ENCODE peak calls at places on chromosome 19, in eight cellular contexts. One of them, this sample, is unnamed.
A peak's percentile ranks its signal among the peaks of the same experiment; 100 is the strongest.

GRCh38 chr19:6801397-6802086 is 29.0 kb downstream of the VAV1 start:
- DNase-seq in AG10803: no peak
- DNase-seq in hepatocyte: no peak
- DNase-seq in fibroblast of mammary gland: no peak
- DNase-seq in heart left ventricle: peak; percentile 78
- DNase-seq in PC-3: peak; percentile 72
- DNase-seq in pancreas: peak; percentile 40
- DNase-seq in endothelial cell of umbilical vein: peak; percentile 9
- DNase-seq in this sample: no peak

GRCh38 chr19:44576843-44577565 is 36.4 kb upstream of the IGSF23 start:
- DNase-seq in AG10803: peak; percentile 37
- DNase-seq in hepatocyte: peak; percentile 84
- DNase-seq in fibroblast of mammary gland: peak; percentile 56
- DNase-seq in heart left ventricle: peak; percentile 20
- DNase-seq in PC-3: peak; percentile 71
- DNase-seq in pancreas: peak; percentile 48
- DNase-seq in endothelial cell of umbilical vein: peak; percentile 43
- DNase-seq in this sample: peak; percentile 60

GRCh38 chr19:3034845-3035541 is 5.9 kb upstream of the TLE2 start:
- DNase-seq in AG10803: peak; percentile 61
- DNase-seq in hepatocyte: peak; percentile 62
- DNase-seq in fibroblast of mammary gland: peak; percentile 41
- DNase-seq in heart left ventricle: no peak
- DNase-seq in PC-3: no peak
- DNase-seq in pancreas: peak; percentile 37
- DNase-seq in endothelial cell of umbilical vein: no peak
- DNase-seq in this sample: peak; percentile 55

GRCh38 chr19:19276386-19276785 is 3.3 kb upstream of the TM6SF2 start:
- DNase-seq in AG10803: peak; percentile 52
- DNase-seq in hepatocyte: peak; percentile 64
- DNase-seq in fibroblast of mammary gland: no peak
- DNase-seq in heart left ventricle: no peak
- DNase-seq in PC-3: no peak
- DNase-seq in pancreas: no peak
- DNase-seq in endothelial cell of umbilical vein: no peak
- DNase-seq in this sample: peak; percentile 32

GRCh38 chr19:58554494-58555368 is at the start of gene CHMP2A:
- DNase-seq in AG10803: peak; percentile 97
- DNase-seq in hepatocyte: peak; percentile 99
- DNase-seq in fibroblast of mammary gland: peak; percentile 94
- DNase-seq in heart left ventricle: peak; percentile 99
- DNase-seq in PC-3: peak; percentile 98
- DNase-seq in pancreas: peak; percentile 98
- DNase-seq in endothelial cell of umbilical vein: peak; percentile 97
- DNase-seq in this sample: peak; percentile 96

GRCh38 chr19:8041553-8041952 is 11.0 kb upstream of the CCL25 start:
- DNase-seq in AG10803: no peak
- DNase-seq in hepatocyte: no peak
- DNase-seq in fibroblast of mammary gland: no peak
- DNase-seq in heart left ventricle: no peak
- DNase-seq in PC-3: no peak
- DNase-seq in pancreas: no peak
- DNase-seq in endothelial cell of umbilical vein: no peak
- DNase-seq in this sample: no peak

GRCh38 chr19:17468302-17469091 is 1.8 kb upstream of the SLC27A1 start:
- DNase-seq in AG10803: peak; percentile 55
- DNase-seq in hepatocyte: no peak
- DNase-seq in fibroblast of mammary gland: no peak
- DNase-seq in heart left ventricle: peak; percentile 84
- DNase-seq in PC-3: no peak
- DNase-seq in pancreas: peak; percentile 60
- DNase-seq in endothelial cell of umbilical vein: no peak
- DNase-seq in this sample: peak; percentile 47

GRCh38 chr19:18393836-18394235 is 3.6 kb downstream of the LRRC25 start:
- DNase-seq in AG10803: no peak
- DNase-seq in hepatocyte: no peak
- DNase-seq in fibroblast of mammary gland: no peak
- DNase-seq in heart left ventricle: no peak
- DNase-seq in PC-3: no peak
- DNase-seq in pancreas: no peak
- DNase-seq in endothelial cell of umbilical vein: no peak
- DNase-seq in this sample: no peak

GRCh38 chr19:45901432-45901903 is 945 bp downstream of the MYPOP start:
- DNase-seq in AG10803: peak; percentile 33
- DNase-seq in hepatocyte: peak; percentile 76
- DNase-seq in fibroblast of mammary gland: peak; percentile 44
- DNase-seq in heart left ventricle: peak; percentile 36
- DNase-seq in PC-3: no peak
- DNase-seq in pancreas: peak; percentile 56
- DNase-seq in endothelial cell of umbilical vein: peak; percentile 30
- DNase-seq in this sample: peak; percentile 51

GRCh38 chr19:28846094-28846812 is 366.7 kb downstream of the UQCRFS1 start:
- DNase-seq in AG10803: no peak
- DNase-seq in hepatocyte: no peak
- DNase-seq in fibroblast of mammary gland: no peak
- DNase-seq in heart left ventricle: no peak
- DNase-seq in PC-3: no peak
- DNase-seq in pancreas: no peak
- DNase-seq in endothelial cell of umbilical vein: no peak
- DNase-seq in this sample: no peak

GRCh38 chr19:4555657-4556561 is 3.6 kb downstream of the SEMA6B start:
- DNase-seq in AG10803: no peak
- DNase-seq in hepatocyte: peak; percentile 5
- DNase-seq in fibroblast of mammary gland: no peak
- DNase-seq in heart left ventricle: no peak
- DNase-seq in PC-3: peak; percentile 72
- DNase-seq in pancreas: no peak
- DNase-seq in endothelial cell of umbilical vein: no peak
- DNase-seq in this sample: no peak

GRCh38 chr19:46488551-46488950 is 7.1 kb downstream of the PNMA8B start:
- DNase-seq in AG10803: no peak
- DNase-seq in hepatocyte: no peak
- DNase-seq in fibroblast of mammary gland: no peak
- DNase-seq in heart left ventricle: no peak
- DNase-seq in PC-3: no peak
- DNase-seq in pancreas: no peak
- DNase-seq in endothelial cell of umbilical vein: no peak
- DNase-seq in this sample: no peak

GRCh38 chr19:35938282-35939224 is 2.4 kb downstream of the LRFN3 start:
- DNase-seq in AG10803: no peak
- DNase-seq in hepatocyte: no peak
- DNase-seq in fibroblast of mammary gland: no peak
- DNase-seq in heart left ventricle: no peak
- DNase-seq in PC-3: no peak
- DNase-seq in pancreas: no peak
- DNase-seq in endothelial cell of umbilical vein: no peak
- DNase-seq in this sample: no peak
- H3K4me3 ChIP-seq in AG10803: peak overlapping the region; percentile 53
- H3K4me3 ChIP-seq in hepatocyte: no peak overlapping the region
- H3K4me3 ChIP-seq in fibroblast of mammary gland: no peak overlapping the region
- H3K4me3 ChIP-seq in heart left ventricle: no peak overlapping the region
- H3K4me3 ChIP-seq in PC-3: no peak overlapping the region
- H3K4me3 ChIP-seq in pancreas: no peak overlapping the region
- H3K4me3 ChIP-seq in endothelial cell of umbilical vein: no peak overlapping the region
- H3K4me3 ChIP-seq in this sample: peak overlapping the region; percentile 78

GRCh38 chr19:10566408-10566657 is 523 bp upstream of the KRI1 start:
- DNase-seq in AG10803: no peak
- DNase-seq in hepatocyte: no peak
- DNase-seq in fibroblast of mammary gland: no peak
- DNase-seq in heart left ventricle: no peak
- DNase-seq in PC-3: no peak
- DNase-seq in pancreas: no peak
- DNase-seq in endothelial cell of umbilical vein: no peak
- DNase-seq in this sample: no peak

GRCh38 chr19:10566658-10567410 is 1.0 kb upstream of the KRI1 start:
- DNase-seq in AG10803: no peak
- DNase-seq in hepatocyte: no peak
- DNase-seq in fibroblast of mammary gland: no peak
- DNase-seq in heart left ventricle: no peak
- DNase-seq in PC-3: no peak
- DNase-seq in pancreas: peak; percentile 54
- DNase-seq in endothelial cell of umbilical vein: no peak
- DNase-seq in this sample: no peak

GRCh38 chr19:10567696-10568443 is 909 bp downstream of the CDKN2D start:
- DNase-seq in AG10803: no peak
- DNase-seq in hepatocyte: no peak
- DNase-seq in fibroblast of mammary gland: no peak
- DNase-seq in heart left ventricle: no peak
- DNase-seq in PC-3: no peak
- DNase-seq in pancreas: no peak
- DNase-seq in endothelial cell of umbilical vein: no peak
- DNase-seq in this sample: no peak

GRCh38 chr19:10565028-10565566 is 713 bp downstream of the KRI1 start:
- DNase-seq in AG10803: peak; percentile 49
- DNase-seq in hepatocyte: peak; percentile 67
- DNase-seq in fibroblast of mammary gland: peak; percentile 40
- DNase-seq in heart left ventricle: peak; percentile 45
- DNase-seq in PC-3: peak; percentile 35
- DNase-seq in pancreas: peak; percentile 53
- DNase-seq in endothelial cell of umbilical vein: peak; percentile 26
- DNase-seq in this sample: no peak

GRCh38 chr19:10565567-10566407 is at the start of gene KRI1:
- DNase-seq in AG10803: peak; percentile 98
- DNase-seq in hepatocyte: peak; percentile 99
- DNase-seq in fibroblast of mammary gland: peak; percentile 95
- DNase-seq in heart left ventricle: peak; percentile 99
- DNase-seq in PC-3: peak; percentile 99
- DNase-seq in pancreas: peak; percentile 99
- DNase-seq in endothelial cell of umbilical vein: peak; percentile 98
- DNase-seq in this sample: peak; percentile 97
- TF ChIP-seq CTCF in AG10803: peak; percentile 27
- TF ChIP-seq CTCF in hepatocyte: peak; percentile 24
- TF ChIP-seq CTCF in fibroblast of mammary gland: no peak
- TF ChIP-seq CTCF in heart left ventricle: peak; percentile 43
- TF ChIP-seq CTCF in PC-3: no peak
- TF ChIP-seq CTCF in pancreas: peak; percentile 29
- TF ChIP-seq CTCF in endothelial cell of umbilical vein: peak; percentile 55
- TF ChIP-seq CTCF in this sample: peak; percentile 44

GRCh38 chr19:35065574-35065973 is 24.1 kb downstream of the HPN start:
- DNase-seq in AG10803: no peak
- DNase-seq in hepatocyte: peak; percentile 4
- DNase-seq in fibroblast of mammary gland: no peak
- DNase-seq in heart left ventricle: no peak
- DNase-seq in PC-3: no peak
- DNase-seq in pancreas: peak; percentile 66
- DNase-seq in endothelial cell of umbilical vein: no peak
- DNase-seq in this sample: no peak

GRCh38 chr19:35063940-35064818 is 22.7 kb downstream of the HPN start:
- DNase-seq in AG10803: peak; percentile 70
- DNase-seq in hepatocyte: peak; percentile 41
- DNase-seq in fibroblast of mammary gland: peak; percentile 77
- DNase-seq in heart left ventricle: no peak
- DNase-seq in PC-3: peak; percentile 75
- DNase-seq in pancreas: peak; percentile 61
- DNase-seq in endothelial cell of umbilical vein: peak; percentile 13
- DNase-seq in this sample: peak; percentile 66

GRCh38 chr19:35066121-35066520 is 24.6 kb downstream of the HPN start:
- DNase-seq in AG10803: no peak
- DNase-seq in hepatocyte: peak; percentile 4
- DNase-seq in fibroblast of mammary gland: no peak
- DNase-seq in heart left ventricle: no peak
- DNase-seq in PC-3: no peak
- DNase-seq in pancreas: no peak
- DNase-seq in endothelial cell of umbilical vein: no peak
- DNase-seq in this sample: no peak

GRCh38 chr19:35068941-35069634 is 27.6 kb downstream of the HPN start:
- DNase-seq in AG10803: no peak
- DNase-seq in hepatocyte: no peak
- DNase-seq in fibroblast of mammary gland: no peak
- DNase-seq in heart left ventricle: no peak
- DNase-seq in PC-3: no peak
- DNase-seq in pancreas: no peak
- DNase-seq in endothelial cell of umbilical vein: no peak
- DNase-seq in this sample: no peak

GRCh38 chr19:35066691-35067563 is 25.4 kb downstream of the HPN start:
- DNase-seq in AG10803: peak; percentile 76
- DNase-seq in hepatocyte: peak; percentile 94
- DNase-seq in fibroblast of mammary gland: peak; percentile 79
- DNase-seq in heart left ventricle: peak; percentile 81
- DNase-seq in PC-3: peak; percentile 86
- DNase-seq in pancreas: peak; percentile 91
- DNase-seq in endothelial cell of umbilical vein: peak; percentile 72
- DNase-seq in this sample: peak; percentile 80
- H3K4me3 ChIP-seq in AG10803: no peak overlapping the region
- H3K4me3 ChIP-seq in hepatocyte: no peak overlapping the region
- H3K4me3 ChIP-seq in fibroblast of mammary gland: no peak overlapping the region
- H3K4me3 ChIP-seq in heart left ventricle: no peak overlapping the region
- H3K4me3 ChIP-seq in PC-3: no peak overlapping the region
- H3K4me3 ChIP-seq in pancreas: no peak overlapping the region
- H3K4me3 ChIP-seq in endothelial cell of umbilical vein: no peak overlapping the region
- H3K4me3 ChIP-seq in this sample: no peak overlapping the region

GRCh38 chr19:31591258-31591657 is 242.0 kb upstream of the TSHZ3 start:
- DNase-seq in AG10803: no peak
- DNase-seq in hepatocyte: no peak
- DNase-seq in fibroblast of mammary gland: no peak
- DNase-seq in heart left ventricle: no peak
- DNase-seq in PC-3: no peak
- DNase-seq in pancreas: no peak
- DNase-seq in endothelial cell of umbilical vein: no peak
- DNase-seq in this sample: no peak
- TF ChIP-seq CTCF in AG10803: no peak
- TF ChIP-seq CTCF in hepatocyte: no peak
- TF ChIP-seq CTCF in fibroblast of mammary gland: no peak
- TF ChIP-seq CTCF in heart left ventricle: no peak
- TF ChIP-seq CTCF in PC-3: no peak
- TF ChIP-seq CTCF in pancreas: no peak
- TF ChIP-seq CTCF in endothelial cell of umbilical vein: no peak
- TF ChIP-seq CTCF in this sample: no peak

GRCh38 chr19:49666120-49666444 is 349 bp downstream of the BCL2L12 start:
- DNase-seq in AG10803: no peak
- DNase-seq in hepatocyte: no peak
- DNase-seq in fibroblast of mammary gland: peak; percentile 30
- DNase-seq in heart left ventricle: no peak
- DNase-seq in PC-3: no peak
- DNase-seq in pancreas: no peak
- DNase-seq in endothelial cell of umbilical vein: no peak
- DNase-seq in this sample: no peak

GRCh38 chr19:49665301-49666119 is at the start of the genes BCL2L12 and IRF3:
- DNase-seq in AG10803: peak; percentile 94
- DNase-seq in hepatocyte: peak; percentile 99
- DNase-seq in fibroblast of mammary gland: peak; percentile 93
- DNase-seq in heart left ventricle: peak; percentile 99
- DNase-seq in PC-3: peak; percentile 100
- DNase-seq in pancreas: peak; percentile 98
- DNase-seq in endothelial cell of umbilical vein: peak; percentile 97
- DNase-seq in this sample: peak; percentile 97

GRCh38 chr19:49664171-49665070 is 1.2 kb downstream of the IRF3 start:
- DNase-seq in AG10803: peak; percentile 69
- DNase-seq in hepatocyte: peak; percentile 96
- DNase-seq in fibroblast of mammary gland: peak; percentile 64
- DNase-seq in heart left ventricle: peak; percentile 90
- DNase-seq in PC-3: peak; percentile 97
- DNase-seq in pancreas: peak; percentile 93
- DNase-seq in endothelial cell of umbilical vein: peak; percentile 89
- DNase-seq in this sample: peak; percentile 65

GRCh38 chr19:49669511-49669910 is 3.8 kb downstream of the BCL2L12 start:
- DNase-seq in AG10803: no peak
- DNase-seq in hepatocyte: no peak
- DNase-seq in fibroblast of mammary gland: peak; percentile 32
- DNase-seq in heart left ventricle: no peak
- DNase-seq in PC-3: no peak
- DNase-seq in pancreas: no peak
- DNase-seq in endothelial cell of umbilical vein: no peak
- DNase-seq in this sample: no peak

GRCh38 chr19:49667473-49667872 is 1.7 kb downstream of the BCL2L12 start:
- DNase-seq in AG10803: no peak
- DNase-seq in hepatocyte: no peak
- DNase-seq in fibroblast of mammary gland: no peak
- DNase-seq in heart left ventricle: no peak
- DNase-seq in PC-3: no peak
- DNase-seq in pancreas: no peak
- DNase-seq in endothelial cell of umbilical vein: no peak
- DNase-seq in this sample: no peak
- H3K4me3 ChIP-seq in AG10803: no peak overlapping the region
- H3K4me3 ChIP-seq in hepatocyte: no peak overlapping the region
- H3K4me3 ChIP-seq in fibroblast of mammary gland: no peak overlapping the region
- H3K4me3 ChIP-seq in heart left ventricle: no peak overlapping the region
- H3K4me3 ChIP-seq in PC-3: peak overlapping the region; percentile 89
- H3K4me3 ChIP-seq in pancreas: no peak overlapping the region
- H3K4me3 ChIP-seq in endothelial cell of umbilical vein: no peak overlapping the region
- H3K4me3 ChIP-seq in this sample: no peak overlapping the region